ENCODE peak calls at places on chromosomes 1 and 21, in four cellular contexts. J, E, R and U are unnamed samples.

GRCh38 chr1:85665932-85666331 is 42.3 kb downstream of the ZNHIT6 start:
- DNase-seq in R (no peak), J (no peak), E (no peak), U (no peak)

GRCh38 chr1:203451849-203452784 is 23.5 kb upstream of the PRELP start:
- DNase-seq in E (peak), J (no peak), R (no peak), U (no peak)

GRCh38 chr1:208731976-208732821 is 488.0 kb upstream of the PLXNA2 start:
- DNase-seq in E (no peak), J (no peak), R (peak), U (no peak)

GRCh38 chr1:25804244-25804963 is 4.4 kb downstream of the SELENON start:
- DNase-seq in R (no peak), J (no peak), E (peak), U (no peak)

GRCh38 chr1:43307458-43308158 is 6.8 kb downstream of the TIE1 start:
- DNase-seq in E (no peak), J (no peak), R (no peak), U (no peak)

GRCh38 chr1:226958300-226958699 is 18.2 kb downstream of the COQ8A start:
- DNase-seq in R (no peak), J (no peak), E (no peak), U (no peak)

GRCh38 chr1:150876111-150876434 is 326 bp downstream of the ARNT start:
- DNase-seq in E (peak), R (peak), J (peak), U (peak)

GRCh38 chr1:204846546-204846945 is 24.1 kb upstream of the NFASC start:
- DNase-seq in R (no peak), J (no peak), E (no peak), U (no peak)

GRCh38 chr1:28359592-28360239 is 9.8 kb upstream of the PHACTR4 start:
- DNase-seq in J (no peak), E (peak), R (peak), U (peak)

GRCh38 chr1:64476251-64476952 is 6.5 kb downstream of the CACHD1 start:
- DNase-seq in E (peak), R (no peak), J (no peak), U (peak)

GRCh38 chr1:192559115-192560006 is 16.2 kb upstream of the RGS1 start:
- DNase-seq in J (peak), E (peak), R (peak), U (peak)

GRCh38 chr21:41766883-41767605 is at the start of gene RIPK4:
- DNase-seq in J (no peak), R (no peak), E (no peak), U (no peak)

GRCh38 chr1:117366982-117367768 is at the start of gene MAN1A2:
- DNase-seq in R (peak), E (peak), J (peak), U (peak)

GRCh38 chr1:46603481-46603857 is 599 bp downstream of the MKNK1 start:
- DNase-seq in E (no peak), R (no peak), J (no peak), U (no peak)

GRCh38 chr1:158149175-158149574 is 31.5 kb upstream of the CD1D start:
- DNase-seq in J (no peak), E (no peak), R (no peak), U (no peak)

GRCh38 chr21:34365794-34366193 is 2.0 kb downstream of the KCNE2 start:
- DNase-seq in E (no peak), R (no peak), J (no peak), U (no peak)

GRCh38 chr1:23651069-23651808 is 40.4 kb upstream of the RPL11 start:
- DNase-seq in R (no peak), E (peak), J (no peak), U (peak)

GRCh38 chr1:185774384-185774783 is 40.2 kb downstream of the HMCN1 start:
- DNase-seq in J (no peak), E (no peak), R (peak), U (no peak)

GRCh38 chr1:177723533-177723932 is 246.3 kb downstream of the SEC16B start:
- DNase-seq in E (no peak), J (no peak), R (no peak), U (no peak)

GRCh38 chr1:149978547-149979023 is 31.9 kb downstream of the OTUD7B start:
- DNase-seq in R (no peak), E (no peak), J (no peak), U (no peak)

GRCh38 chr1:189775343-189775742 is 702.3 kb downstream of the BRINP3 start:
- DNase-seq in R (peak), J (no peak), E (no peak), U (peak)

GRCh38 chr1:218496561-218496960 is 151.4 kb downstream of the TGFB2 start:
- DNase-seq in R (peak), E (peak), J (peak), U (peak)

GRCh38 chr1:180560200-180560867 is 1.6 kb downstream of the OVAAL start:
- DNase-seq in R (no peak), J (no peak), E (no peak), U (no peak)

GRCh38 chr1:235998812-235999211 is 66.1 kb downstream of the NID1 start:
- DNase-seq in E (peak), R (no peak), J (peak), U (peak)

GRCh38 chr1:33986389-33987095 is 122.7 kb downstream of the HMGB4 start:
- DNase-seq in R (peak), J (no peak), E (peak), U (no peak)

GRCh38 chr1:55813619-55814018 is 598.5 kb upstream of the USP24 start:
- DNase-seq in R (no peak), J (no peak), E (peak), U (peak)

GRCh38 chr1:21012937-21013336 is 163.8 kb downstream of the EIF4G3 start:
- DNase-seq in R (peak), E (peak), J (no peak), U (peak)

GRCh38 chr1:85344256-85344694 is 67.8 kb upstream of the BCL10 start:
- DNase-seq in R (no peak), J (no peak), E (peak), U (peak)

GRCh38 chr21:37909936-37910335 is 6.3 kb downstream of the KCNJ6 start:
- DNase-seq in R (no peak), E (no peak), J (no peak), U (no peak)

GRCh38 chr1:59013276-59013927 is 229.6 kb upstream of the JUN start:
- DNase-seq in J (peak), E (peak), R (no peak), U (peak)

GRCh38 chr1:59178339-59178744 is 118.6 kb upstream of the FGGY start:
- DNase-seq in E (peak), R (peak), J (no peak), U (peak)

GRCh38 chr1:51615780-51616291 is 1.1 kb upstream of the OSBPL9 start:
- DNase-seq in E (no peak), J (no peak), R (no peak), U (no peak)

GRCh38 chr1:51616903-51617708 is at the start of gene OSBPL9:
- DNase-seq in E (peak), R (peak), J (peak), U (peak)

GRCh38 chr1:51618715-51619114 is 1.8 kb downstream of the OSBPL9 start:
- DNase-seq in R (no peak), E (no peak), J (no peak), U (no peak)

GRCh38 chr1:51620470-51620869 is 3.6 kb downstream of the OSBPL9 start:
- DNase-seq in R (no peak), J (no peak), E (no peak), U (no peak)

DNA sequence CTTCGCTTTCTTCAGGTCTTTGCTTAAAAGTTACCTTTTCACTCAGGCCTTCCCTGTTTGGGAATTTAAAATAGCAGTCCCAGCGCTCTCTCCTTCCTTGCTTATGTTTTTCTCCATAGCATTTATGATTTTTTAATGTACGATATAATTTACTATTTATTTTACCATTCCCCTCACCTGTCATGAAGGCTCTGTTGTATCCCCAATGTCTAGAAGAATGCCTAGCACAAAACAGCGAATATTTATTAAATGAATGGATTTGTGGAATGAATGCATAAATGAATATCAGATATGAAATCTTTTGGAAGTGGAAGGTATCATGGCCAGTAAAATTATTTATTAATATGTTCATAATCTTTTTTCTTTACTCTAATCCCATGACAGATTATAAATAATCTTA is 402 bp upstream of the OSBPL9 start:
- DNase-seq in J (no peak), R (no peak), E (no peak), U (no peak)
- H3K4me3 ChIP-seq in J (peak), R (peak), E (peak), U (peak)

DNA sequence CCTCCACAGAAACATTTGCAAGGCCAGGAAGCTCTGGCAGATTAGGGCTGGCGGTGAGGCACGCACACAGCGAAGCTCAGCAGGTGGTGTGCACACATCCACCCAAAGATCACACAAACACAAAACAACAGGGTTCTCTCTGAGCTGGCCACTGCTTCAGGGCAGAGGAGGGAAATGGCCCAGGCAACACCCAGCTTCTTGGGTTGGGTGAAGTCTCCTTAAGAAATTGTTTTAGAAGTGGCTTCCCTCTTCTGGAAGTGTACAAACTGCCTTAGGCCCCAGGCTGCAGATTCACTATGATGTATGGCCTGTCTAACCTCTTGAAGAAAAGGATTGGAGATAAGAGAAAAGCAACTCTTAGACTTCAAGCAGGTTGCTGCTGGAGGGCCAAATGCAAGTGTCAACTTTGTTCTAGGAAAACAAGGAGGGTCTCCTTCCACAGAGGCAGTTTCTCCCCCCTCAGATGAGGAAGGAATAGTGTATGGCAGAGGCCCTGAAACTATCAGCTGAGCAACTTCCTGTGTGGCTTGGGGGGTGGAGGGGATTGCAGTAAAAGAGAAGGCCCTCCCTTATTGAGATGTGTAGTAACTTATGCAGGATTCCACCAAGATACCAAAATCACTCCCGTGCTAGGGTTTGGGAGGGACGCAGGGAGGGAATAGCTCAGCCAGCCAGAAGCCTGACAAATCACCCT is 2.1 kb downstream of the RCSD1 start:
- DNase-seq in R (no peak), E (no peak), J (no peak), U (no peak)
- H3K4me3 ChIP-seq in R (no peak), E (no peak), J (no peak), U (no peak)

DNA sequence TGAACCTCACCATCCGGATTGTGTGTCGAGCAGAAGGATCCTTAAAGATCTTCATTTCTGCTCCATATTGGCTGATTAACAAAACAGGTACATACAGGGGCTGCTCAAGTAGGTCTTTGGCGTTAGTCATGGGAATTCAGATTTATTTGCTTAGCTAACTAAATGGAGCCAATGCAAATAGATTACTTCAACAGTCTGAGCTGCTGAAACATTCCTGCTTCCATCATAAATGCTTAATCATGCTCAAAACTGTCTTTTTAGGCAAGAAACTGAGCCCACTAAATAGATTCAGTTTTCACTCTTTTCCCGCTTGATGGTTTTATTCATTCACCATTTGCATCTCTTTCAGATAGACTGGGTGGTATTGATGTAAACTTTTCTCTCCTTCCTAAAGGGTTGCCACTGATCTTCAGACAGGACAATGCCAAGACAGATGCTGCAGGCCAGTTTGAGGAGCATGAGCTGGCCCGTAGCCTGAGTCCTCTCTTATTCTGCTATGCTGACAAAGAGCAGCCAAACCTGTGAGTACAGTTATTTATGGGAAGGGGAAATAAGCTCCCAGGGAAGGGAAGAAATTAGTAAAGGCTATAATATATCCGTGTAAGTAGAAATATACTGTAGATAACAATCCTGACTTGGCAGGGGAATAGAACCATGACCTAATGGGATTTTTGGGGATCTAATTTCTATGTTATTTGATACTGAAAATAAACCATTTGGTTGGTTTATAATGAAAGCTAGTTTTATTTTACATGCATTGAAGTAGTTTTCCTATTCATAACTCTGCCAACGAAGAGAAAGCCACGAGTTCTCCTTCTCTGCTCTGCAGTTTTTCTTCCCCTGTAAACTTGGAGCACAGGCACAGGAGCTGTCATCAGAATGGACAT is 126.4 kb downstream of the VPS13D start:
- DNase-seq in E (peak), J (no peak), R (peak), U (no peak)
- H3K4me3 ChIP-seq in E (no peak), J (no peak), R (no peak), U (no peak)

DNA sequence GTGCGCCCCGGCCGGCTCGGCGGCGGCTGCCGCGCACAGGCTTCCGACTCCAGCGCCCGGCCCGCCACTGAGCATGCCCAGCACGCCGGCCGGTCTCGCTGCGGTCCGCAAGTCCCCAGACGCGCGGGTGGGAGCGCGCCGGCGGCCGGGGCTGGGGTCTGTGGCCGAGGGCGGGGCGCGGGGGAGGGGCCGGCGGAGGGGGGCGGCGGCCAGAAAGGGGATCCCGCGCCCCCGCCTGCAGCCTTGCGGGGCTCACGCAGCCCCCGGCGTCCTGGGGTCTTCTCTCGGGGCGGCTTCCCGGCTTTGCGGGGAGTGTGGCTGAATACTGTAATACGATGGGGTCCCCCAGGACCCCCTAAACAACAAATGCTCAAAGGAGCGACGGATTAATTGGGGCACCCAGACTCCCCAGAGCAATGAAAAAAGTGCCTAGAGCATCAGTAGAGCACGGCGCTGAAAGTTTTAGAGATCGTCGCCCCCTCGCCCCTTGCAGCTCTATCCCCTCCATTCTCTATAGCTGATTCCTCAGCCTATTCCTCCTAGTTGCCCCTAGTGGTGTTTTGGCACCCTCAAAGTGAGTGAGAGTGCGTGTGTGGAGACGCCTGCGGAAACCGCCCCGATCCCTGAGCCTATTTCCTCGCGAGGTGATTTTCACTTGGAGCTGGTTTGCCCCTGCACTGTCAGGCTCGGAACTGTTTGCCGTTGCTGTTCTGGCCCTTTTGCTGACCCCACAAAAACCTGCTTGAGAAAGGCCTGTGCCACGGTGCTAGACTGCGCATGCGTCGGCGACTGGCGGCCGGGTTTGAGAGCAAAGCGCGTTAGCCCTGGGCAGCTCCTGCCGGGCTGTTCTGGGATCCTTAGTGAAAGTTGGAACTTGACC is at the start of gene VAV3:
- DNase-seq in E (peak), R (peak), J (peak), U (peak)
- H3K4me3 ChIP-seq in E (peak), R (peak), J (peak), U (peak)

DNA sequence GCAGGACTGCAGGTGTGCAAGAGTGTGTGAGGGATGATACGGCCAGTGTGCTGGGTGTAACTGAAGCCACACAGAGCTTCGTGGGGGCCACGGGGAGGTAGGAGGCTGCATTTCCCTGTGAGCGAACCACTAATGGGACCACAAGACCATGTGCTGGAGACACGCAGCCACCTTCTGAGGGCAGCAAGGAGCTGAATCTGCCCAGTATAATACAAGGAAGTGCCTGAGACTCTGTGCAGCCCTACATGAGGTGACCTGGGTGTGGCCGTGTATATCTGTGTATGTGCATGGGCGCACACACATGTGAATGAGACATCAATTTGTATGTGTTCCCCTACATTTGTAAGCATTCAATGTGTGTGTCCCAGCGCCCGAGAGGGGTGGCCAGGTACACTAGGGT is 50.8 kb downstream of the CHD5 start:
- DNase-seq in E (no peak), R (no peak), J (no peak), U (no peak)
- H3K4me3 ChIP-seq in E (no peak), R (no peak), J (no peak), U (no peak)

GRCh38 chr1:2198571-2198970 is 4.0 kb upstream of the FAAP20 start:
- DNase-seq in E (no peak), R (no peak), J (no peak), U (no peak)
- H3K4me3 ChIP-seq in E (no peak), R (no peak), J (peak), U (no peak)

GRCh38 chr1:19447550-19447949 is 37.8 kb downstream of the CAPZB start:
- DNase-seq in E (no peak), R (no peak), J (no peak), U (no peak)

GRCh38 chr1:19445417-19446342 is 39.7 kb downstream of the CAPZB start:
- DNase-seq in R (no peak), J (no peak), E (no peak), U (peak)

GRCh38 chr1:19449454-19450228 is 35.7 kb downstream of the CAPZB start:
- DNase-seq in E (no peak), J (no peak), R (no peak), U (no peak)

GRCh38 chr1:19450811-19451564 is 34.4 kb downstream of the CAPZB start:
- DNase-seq in E (peak), J (peak), R (peak), U (peak)

DNA sequence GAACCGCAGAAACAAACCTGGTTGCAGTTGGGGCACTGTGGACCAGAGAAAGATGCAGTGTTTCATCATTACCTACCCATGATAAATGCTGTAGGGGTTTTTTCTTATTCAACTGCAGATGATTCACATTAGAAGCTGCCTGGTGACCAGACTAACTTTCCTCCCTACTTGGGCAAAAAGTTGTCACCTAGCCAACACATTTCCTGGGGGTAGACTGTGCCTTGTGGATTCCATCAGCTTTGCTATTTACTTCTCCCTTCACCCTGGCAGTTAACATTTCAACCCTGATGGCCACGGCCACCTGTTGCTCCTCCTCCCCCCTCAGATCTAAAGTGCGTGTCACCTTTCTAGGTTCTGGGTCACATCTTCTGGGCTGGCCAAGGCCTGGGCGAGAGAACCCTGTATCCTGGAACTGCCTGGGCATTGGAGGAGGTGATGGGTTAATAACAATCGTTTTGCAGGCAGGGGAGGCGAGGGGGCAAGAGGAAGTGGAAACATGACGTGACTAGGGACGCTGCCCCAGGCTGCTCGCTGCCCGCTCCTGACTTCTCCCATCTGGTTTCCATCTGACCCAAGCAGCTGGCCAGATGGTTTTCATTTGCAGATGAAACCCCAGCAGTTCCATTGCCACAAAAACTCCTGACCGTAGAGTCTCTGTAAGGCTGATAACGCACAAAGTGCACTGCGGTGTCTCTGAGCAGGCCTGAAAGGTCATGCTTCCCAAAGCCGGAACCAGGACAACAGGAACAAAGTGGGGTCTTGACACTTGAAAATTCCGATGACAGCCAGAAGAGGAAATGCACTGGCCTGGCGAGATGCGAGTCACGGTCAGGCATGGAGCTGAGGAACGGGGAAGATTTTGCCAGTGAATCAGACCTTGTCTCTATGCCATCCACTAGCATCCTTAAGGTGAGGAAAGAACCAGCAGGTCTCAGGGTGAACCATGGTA is 36.6 kb downstream of the CAPZB start:
- DNase-seq in J (peak), R (peak), E (peak), U (peak)
- H3K4me3 ChIP-seq in J (peak), R (no peak), E (peak), U (no peak)